ENCODE peak calls at places on chromosomes 1 and 21, in six cellular contexts. X, O, S, B, M and U are unnamed samples.

GRCh38 chr1:156148236-156148635 is 5.1 kb upstream of the SEMA4A start:
- DNase-seq in B (no peak), O (no peak), X (no peak), M (no peak), S (no peak), U (no peak)

GRCh38 chr1:21340230-21340564 is 49.9 kb upstream of the ECE1 start:
- DNase-seq in M (no peak), B (no peak), X (no peak), S (no peak), O (no peak), U (no peak)

GRCh38 chr1:183227382-183227781 is 41.3 kb downstream of the LAMC2 start:
- DNase-seq in M (no peak), X (no peak), B (no peak), O (no peak), S (peak), U (no peak)

GRCh38 chr1:145927916-145928647 is 798 bp upstream of the RBM8A start:
- DNase-seq in S (no peak), M (no peak), B (no peak), O (no peak), X (no peak), U (no peak)

GRCh38 chr1:185111873-185112272 is 44.9 kb downstream of the TRMT1L start:
- DNase-seq in M (no peak), B (no peak), X (no peak), O (no peak), S (no peak), U (no peak)

GRCh38 chr1:31521761-31522555 is 54.4 kb upstream of the TINAGL1 start:
- DNase-seq in B (no peak), M (no peak), O (no peak), X (no peak), S (no peak), U (no peak)

GRCh38 chr1:226882631-226883409 is 12.4 kb downstream of the PSEN2 start:
- DNase-seq in B (no peak), O (no peak), X (no peak), S (no peak), M (no peak), U (no peak)

GRCh38 chr1:54499097-54500029 is 48.7 kb upstream of the ACOT11 start:
- DNase-seq in X (no peak), S (peak), O (peak), M (no peak), B (no peak), U (no peak)

GRCh38 chr1:181062800-181063428 is 25.6 kb upstream of the IER5 start:
- DNase-seq in B (no peak), M (no peak), X (peak), S (no peak), O (no peak), U (no peak)

GRCh38 chr1:150159550-150159949 is 9.8 kb downstream of the PLEKHO1 start:
- DNase-seq in X (no peak), B (no peak), S (no peak), M (no peak), O (no peak), U (no peak)

GRCh38 chr1:1144122-1144842 is 28.4 kb upstream of the C1orf159 start:
- DNase-seq in O (peak), X (no peak), M (no peak), S (no peak), B (no peak), U (no peak)

GRCh38 chr1:203645996-203646395 is 19.4 kb downstream of the ATP2B4 start:
- DNase-seq in X (no peak), S (no peak), M (no peak), O (no peak), B (no peak), U (no peak)

GRCh38 chr1:87961992-87962391 is 633.3 kb downstream of the LMO4 start:
- DNase-seq in B (no peak), S (no peak), O (no peak), M (no peak), X (no peak), U (no peak)

GRCh38 chr1:101846820-101847219 is 149.9 kb downstream of the OLFM3 start:
- DNase-seq in O (no peak), S (peak), B (no peak), M (no peak), X (no peak), U (no peak)

GRCh38 chr1:17561561-17561985 is 22.1 kb downstream of the ARHGEF10L start:
- DNase-seq in X (no peak), O (no peak), B (no peak), S (no peak), M (no peak), U (peak)

GRCh38 chr1:212860713-212861581 is 2.9 kb downstream of the FLVCR1 start:
- DNase-seq in S (no peak), M (no peak), O (no peak), B (no peak), X (no peak), U (no peak)

GRCh38 chr1:59013276-59013927 is 229.6 kb upstream of the JUN start:
- DNase-seq in M (peak), S (peak), B (peak), X (no peak), O (no peak), U (no peak)

GRCh38 chr1:228101994-228102790 is 933 bp downstream of the C1orf35 start:
- DNase-seq in M (no peak), O (peak), X (no peak), S (peak), B (no peak), U (no peak)

GRCh38 chr1:95223110-95223509 is 10.9 kb upstream of the RWDD3 start:
- DNase-seq in O (no peak), S (no peak), B (no peak), X (no peak), M (no peak), U (no peak)

GRCh38 chr1:178282949-178283367 is 189.1 kb downstream of the RASAL2 start:
- DNase-seq in M (no peak), O (no peak), S (no peak), B (peak), X (peak), U (no peak)

GRCh38 chr1:50352428-50352827 is 70.8 kb downstream of the DMRTA2 start:
- DNase-seq in S (no peak), M (no peak), O (no peak), B (no peak), X (no peak), U (no peak)

GRCh38 chr1:204151562-204152309 is at the start of gene ETNK2:
- DNase-seq in M (peak), O (peak), B (no peak), X (no peak), S (peak), U (peak)

GRCh38 chr1:10679521-10680220 is 116.8 kb downstream of the CASZ1 start:
- DNase-seq in B (no peak), X (peak), S (peak), M (no peak), O (no peak), U (no peak)

GRCh38 chr1:115056395-115056798 is 26.8 kb downstream of the TSHB start:
- DNase-seq in X (peak), M (peak), O (no peak), B (peak), S (peak), U (no peak)

GRCh38 chr1:168958562-168959289 is 147.8 kb upstream of the ATP1B1 start:
- DNase-seq in B (no peak), M (no peak), O (no peak), S (no peak), X (no peak), U (no peak)

GRCh38 chr1:222454196-222454595 is 93.7 kb downstream of the HHIPL2 start:
- DNase-seq in M (no peak), S (no peak), X (peak), B (no peak), O (no peak), U (no peak)

DNA sequence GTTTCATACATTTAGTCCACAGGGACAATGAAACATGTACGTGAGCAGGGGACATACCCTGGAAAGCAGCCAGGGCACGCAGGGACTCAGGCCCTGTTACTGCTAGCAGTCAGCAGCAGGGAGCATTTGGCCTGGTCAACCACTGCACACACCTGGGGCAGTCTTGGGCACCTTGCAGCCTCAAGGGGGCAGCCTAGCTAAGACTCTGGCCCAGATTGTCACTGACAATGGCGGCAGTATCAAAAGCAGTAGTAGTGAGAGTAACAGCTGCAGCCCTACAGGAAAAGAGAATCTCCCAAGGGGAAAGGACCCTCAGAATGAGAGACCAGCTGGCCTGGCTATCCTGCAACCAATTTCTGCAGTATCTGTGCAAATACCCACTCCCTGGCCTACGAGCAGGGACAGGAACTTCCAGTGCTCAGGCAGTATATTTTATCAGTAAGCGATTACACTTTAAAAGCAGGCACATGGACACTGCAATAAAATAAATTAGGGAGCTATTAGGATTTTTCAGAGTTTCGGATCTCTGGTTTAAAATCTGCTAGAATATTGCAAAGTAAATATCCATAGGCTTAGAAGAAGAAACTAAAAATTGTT is 475.6 kb downstream of the LTN1 start:
- DNase-seq in X (no peak), S (peak), O (peak), B (no peak), M (no peak), U (peak)
- TF ChIP-seq CTCF in X (no peak), S (peak), O (peak), B (peak), M (no peak), U (no peak)

GRCh38 chr1:6185635-6186382 is 5.7 kb upstream of the CHD5 start:
- DNase-seq in M (no peak), S (no peak), B (no peak), O (no peak), X (no peak), U (no peak)
- TF ChIP-seq CTCF in M (peak), S (peak), B (peak), O (peak), X (peak), U (peak)

GRCh38 chr1:157624471-157624870 is 26.6 kb upstream of the FCRL4 start:
- DNase-seq in X (no peak), M (no peak), S (no peak), O (no peak), B (no peak), U (no peak)
- TF ChIP-seq CTCF in X (no peak), M (no peak), S (no peak), O (no peak), B (no peak), U (no peak)

GRCh38 chr1:206005761-206006160 is 2.6 kb upstream of the RAB7B start:
- DNase-seq in O (no peak), S (no peak), X (no peak), M (no peak), B (no peak), U (no peak)

GRCh38 chr1:206005234-206005633 is 2.0 kb upstream of the RAB7B start:
- DNase-seq in M (no peak), O (no peak), S (no peak), B (no peak), X (no peak), U (no peak)

GRCh38 chr1:206004269-206004800 is 1.1 kb upstream of the RAB7B start:
- DNase-seq in B (no peak), S (no peak), O (no peak), X (no peak), M (no peak), U (no peak)

GRCh38 chr1:206002833-206003532 is at the start of gene RAB7B:
- DNase-seq in S (no peak), X (no peak), O (no peak), M (no peak), B (peak), U (peak)

GRCh38 chr1:206004821-206005220 is 1.6 kb upstream of the RAB7B start:
- DNase-seq in M (no peak), S (no peak), B (no peak), X (no peak), O (no peak), U (no peak)
- TF ChIP-seq CTCF in M (no peak), S (no peak), B (no peak), X (no peak), O (no peak), U (no peak)

GRCh38 chr1:233654667-233655432 is 40.9 kb downstream of the KCNK1 start:
- DNase-seq in X (no peak), S (no peak), M (no peak), B (no peak), O (no peak), U (no peak)
- TF ChIP-seq CTCF in X (no peak), S (no peak), M (no peak), B (no peak), O (no peak), U (no peak)

DNA sequence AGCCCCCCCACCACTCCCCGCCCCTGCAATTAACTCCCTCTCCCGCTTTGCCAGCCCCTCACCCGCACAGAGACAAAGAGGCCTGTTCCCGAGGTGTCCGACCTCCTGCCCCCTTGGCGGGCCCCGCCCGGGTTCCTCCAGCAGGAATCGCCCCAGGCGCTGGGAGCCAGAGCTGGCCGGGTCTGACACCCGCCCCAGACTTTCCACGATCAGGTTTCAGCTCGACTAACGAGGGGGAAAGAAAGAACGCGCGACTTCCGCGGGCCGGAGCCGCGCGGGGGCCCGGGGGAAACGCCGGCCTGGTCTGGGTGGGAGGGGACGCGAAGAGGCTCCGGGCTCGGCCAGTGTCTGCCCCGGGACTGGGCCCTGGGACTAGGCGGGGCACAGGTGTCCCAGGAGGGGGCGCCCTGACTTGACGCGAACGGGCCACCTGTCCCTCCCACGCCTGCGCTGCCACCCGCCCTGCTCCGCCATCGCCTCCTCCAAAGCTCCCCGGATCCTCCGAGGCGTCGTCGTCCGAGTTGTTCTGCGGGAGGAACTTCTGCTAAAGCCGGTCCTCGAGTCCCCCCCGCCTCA is 36.3 kb upstream of the HHAT start:
- DNase-seq in O (no peak), M (peak), B (peak), S (peak), X (no peak), U (no peak)
- TF ChIP-seq CTCF in O (no peak), M (no peak), B (peak), S (peak), X (peak), U (peak)

DNA sequence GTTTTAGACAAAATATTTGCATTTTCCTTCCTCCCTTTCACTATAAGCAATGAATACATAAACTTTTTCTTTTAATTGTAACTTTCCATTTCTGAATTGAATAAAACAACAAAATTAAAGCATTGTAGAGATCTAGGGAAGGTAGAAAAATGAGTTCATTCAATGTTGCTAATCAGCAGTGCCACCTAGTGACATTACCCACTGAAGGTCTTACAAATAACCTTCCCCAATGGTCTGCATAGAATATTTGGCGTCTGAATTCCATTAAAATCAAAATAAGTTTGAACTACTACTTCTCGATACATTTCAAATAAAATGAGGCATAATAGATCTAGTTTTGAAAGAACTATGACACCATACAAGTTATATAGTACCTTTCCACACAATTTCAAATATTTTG is 19.6 kb downstream of the FH start:
- DNase-seq in S (no peak), B (peak), O (no peak), X (no peak), M (no peak), U (no peak)
- TF ChIP-seq CTCF in S (peak), B (peak), O (no peak), X (peak), M (no peak), U (no peak)

DNA sequence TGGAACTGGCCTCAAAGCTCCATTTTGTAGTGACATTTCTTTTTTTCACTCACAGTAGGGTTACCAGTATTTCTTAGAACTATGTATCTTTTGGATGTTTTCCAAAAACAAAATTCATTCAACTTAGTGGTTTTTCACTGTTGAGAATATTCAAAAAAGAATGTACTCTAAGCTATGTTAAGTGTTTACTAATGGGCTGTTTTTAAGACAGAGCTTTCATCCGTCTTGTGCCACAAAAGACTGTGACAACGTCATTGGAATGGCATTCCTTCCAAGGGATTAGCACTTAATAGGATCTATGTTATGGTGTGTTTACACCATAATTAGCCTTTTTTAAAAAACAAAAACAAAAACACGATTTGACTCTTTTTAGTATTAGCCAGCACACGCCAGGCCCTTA is 66.8 kb downstream of the TTC3 start:
- DNase-seq in O (no peak), M (no peak), S (no peak), B (no peak), X (peak), U (no peak)
- TF ChIP-seq CTCF in O (no peak), M (no peak), S (no peak), B (no peak), X (no peak), U (no peak)

DNA sequence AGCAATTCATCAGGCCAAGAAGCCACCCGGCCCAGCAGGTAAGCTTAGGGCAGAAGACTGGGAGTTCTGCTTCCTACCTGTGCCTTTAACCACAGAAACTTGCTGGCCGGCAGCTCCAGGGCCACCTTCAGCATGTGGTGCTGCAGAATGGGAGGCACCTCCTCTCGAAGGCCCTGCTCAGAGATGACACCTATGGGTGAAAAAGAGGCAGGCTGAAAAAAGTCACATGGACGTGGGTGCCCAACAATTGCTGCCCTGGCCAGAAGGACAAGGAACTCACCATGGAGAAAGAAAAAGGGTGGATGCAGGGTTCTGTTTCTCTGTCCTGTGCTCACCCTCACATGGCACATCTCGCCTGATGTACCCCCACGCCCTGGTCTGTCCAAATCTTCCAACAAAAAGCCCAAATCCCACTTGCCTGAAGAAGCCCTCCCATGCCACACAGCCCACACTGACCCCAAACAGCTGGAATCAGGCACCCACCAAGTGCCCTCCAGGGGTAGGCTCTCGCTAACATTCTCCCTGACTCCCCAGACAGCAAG is 33.0 kb downstream of the URB1 start:
- DNase-seq in X (no peak), B (no peak), S (no peak), O (no peak), M (no peak), U (no peak)
- TF ChIP-seq CTCF in X (no peak), B (no peak), S (no peak), O (no peak), M (no peak), U (no peak)

GRCh38 chr1:241485145-241485544 is 34.4 kb downstream of the FH start:
- DNase-seq in S (no peak), M (no peak), X (no peak), O (no peak), B (no peak), U (no peak)

GRCh38 chr1:241482761-241483250 is 36.7 kb downstream of the FH start:
- DNase-seq in M (no peak), O (no peak), B (peak), X (peak), S (no peak), U (no peak)

GRCh38 chr1:241488739-241489138 is 30.8 kb downstream of the FH start:
- DNase-seq in X (no peak), O (no peak), B (no peak), S (no peak), M (no peak), U (no peak)

GRCh38 chr1:241485554-241485992 is 34.0 kb downstream of the FH start:
- DNase-seq in M (no peak), O (no peak), S (no peak), B (no peak), X (no peak), U (no peak)
- TF ChIP-seq CTCF in M (no peak), O (peak), S (peak), B (peak), X (peak), U (no peak)